ENCODE peak calls at places on chromosomes 3 and 15, in six cellular contexts. One of them, this sample, is unnamed.

GRCh38 chr15:62998262-62998909 is 44.2 kb upstream of the TPM1 start:
- DNase-seq in cardiac fibroblast: no peak
- DNase-seq in NCI-H1092: no peak
- DNase-seq in tibial nerve: no peak
- DNase-seq in putamen: no peak
- DNase-seq in osteocyte: no peak
- DNase-seq in this sample: no peak

GRCh38 chr3:133935843-133936825 is 40.5 kb upstream of the RAB6B start:
- DNase-seq in putamen: no peak
- DNase-seq in tibial nerve: no peak
- DNase-seq in cardiac fibroblast: no peak
- DNase-seq in NCI-H1092: no peak
- DNase-seq in osteocyte: peak; percentile 51
- DNase-seq in this sample: no peak

GRCh38 chr15:43370975-43371974 is at the start of the genes TUBGCP4 and ZSCAN29:
- DNase-seq in osteocyte: peak; percentile 97
- DNase-seq in cardiac fibroblast: peak; percentile 82
- DNase-seq in putamen: peak; percentile 74
- DNase-seq in NCI-H1092: peak; percentile 81
- DNase-seq in tibial nerve: peak; percentile 29
- DNase-seq in this sample: peak; percentile 23

GRCh38 chr3:176521531-176522175 is 675.6 kb downstream of the TBL1XR1 start:
- DNase-seq in tibial nerve: no peak
- DNase-seq in osteocyte: no peak
- DNase-seq in cardiac fibroblast: peak; percentile 11
- DNase-seq in NCI-H1092: no peak
- DNase-seq in putamen: no peak
- DNase-seq in this sample: no peak

GRCh38 chr15:68820205-68820588 is 498 bp downstream of the ANP32A start:
- DNase-seq in osteocyte: peak; percentile 84
- DNase-seq in NCI-H1092: peak; percentile 8
- DNase-seq in putamen: peak; percentile 67
- DNase-seq in tibial nerve: no peak
- DNase-seq in cardiac fibroblast: no peak
- DNase-seq in this sample: no peak

GRCh38 chr3:135865554-135865953 is 100.0 kb upstream of the PPP2R3A start:
- DNase-seq in osteocyte: no peak
- DNase-seq in cardiac fibroblast: peak; percentile 14
- DNase-seq in putamen: no peak
- DNase-seq in NCI-H1092: no peak
- DNase-seq in tibial nerve: no peak
- DNase-seq in this sample: no peak

GRCh38 chr3:107753494-107753893 is 230.7 kb downstream of the BBX start:
- DNase-seq in cardiac fibroblast: peak; percentile 48
- DNase-seq in putamen: peak; percentile 71
- DNase-seq in tibial nerve: peak; percentile 32
- DNase-seq in osteocyte: no peak
- DNase-seq in NCI-H1092: peak; percentile 34
- DNase-seq in this sample: no peak

GRCh38 chr15:89370120-89371077 is 35.8 kb upstream of the POLG start:
- DNase-seq in osteocyte: no peak
- DNase-seq in cardiac fibroblast: no peak
- DNase-seq in putamen: no peak
- DNase-seq in NCI-H1092: no peak
- DNase-seq in tibial nerve: no peak
- DNase-seq in this sample: no peak

GRCh38 chr15:33200903-33201302 is 6.4 kb upstream of the FMN1 start:
- DNase-seq in tibial nerve: no peak
- DNase-seq in putamen: no peak
- DNase-seq in cardiac fibroblast: no peak
- DNase-seq in NCI-H1092: no peak
- DNase-seq in osteocyte: no peak
- DNase-seq in this sample: no peak

GRCh38 chr3:192409838-192410683 is 317.3 kb downstream of the FGF12 start:
- DNase-seq in putamen: no peak
- DNase-seq in osteocyte: no peak
- DNase-seq in cardiac fibroblast: peak; percentile 18
- DNase-seq in NCI-H1092: peak; percentile 29
- DNase-seq in tibial nerve: no peak
- DNase-seq in this sample: no peak

GRCh38 chr3:82939491-82940097 is 1178.1 kb upstream of the GBE1 start:
- DNase-seq in putamen: no peak
- DNase-seq in osteocyte: no peak
- DNase-seq in tibial nerve: no peak
- DNase-seq in NCI-H1092: no peak
- DNase-seq in cardiac fibroblast: no peak
- DNase-seq in this sample: no peak

GRCh38 chr15:33735637-33736247 is 232.6 kb upstream of the CHRM5 start:
- DNase-seq in tibial nerve: no peak
- DNase-seq in NCI-H1092: peak; percentile 4
- DNase-seq in osteocyte: no peak
- DNase-seq in cardiac fibroblast: peak; percentile 65
- DNase-seq in putamen: no peak
- DNase-seq in this sample: no peak

GRCh38 chr3:14434541-14435151 is 32.2 kb downstream of the SLC6A6 start:
- DNase-seq in cardiac fibroblast: no peak
- DNase-seq in tibial nerve: no peak
- DNase-seq in NCI-H1092: no peak
- DNase-seq in osteocyte: no peak
- DNase-seq in putamen: no peak
- DNase-seq in this sample: no peak

GRCh38 chr3:160163259-160163878 is 61.9 kb upstream of the C3orf80 start:
- DNase-seq in NCI-H1092: no peak
- DNase-seq in tibial nerve: no peak
- DNase-seq in osteocyte: no peak
- DNase-seq in putamen: peak; percentile 2
- DNase-seq in cardiac fibroblast: peak; percentile 65
- DNase-seq in this sample: no peak

GRCh38 chr3:189961525-189962161 is 159.1 kb downstream of the P3H2 start:
- DNase-seq in osteocyte: peak; percentile 91
- DNase-seq in NCI-H1092: peak; percentile 40
- DNase-seq in putamen: peak; percentile 82
- DNase-seq in tibial nerve: peak; percentile 88
- DNase-seq in cardiac fibroblast: peak; percentile 84
- DNase-seq in this sample: peak; percentile 67

GRCh38 chr3:127218457-127218922 is 25.6 kb downstream of the PRR23E start:
- DNase-seq in osteocyte: peak; percentile 53
- DNase-seq in putamen: no peak
- DNase-seq in tibial nerve: no peak
- DNase-seq in NCI-H1092: no peak
- DNase-seq in cardiac fibroblast: no peak
- DNase-seq in this sample: no peak

GRCh38 chr3:123026551-123027291 is 842 bp downstream of the SEMA5B start:
- DNase-seq in tibial nerve: no peak
- DNase-seq in cardiac fibroblast: no peak
- DNase-seq in NCI-H1092: no peak
- DNase-seq in putamen: no peak
- DNase-seq in osteocyte: no peak
- DNase-seq in this sample: no peak

GRCh38 chr3:187072582-187072981 is 66.7 kb downstream of the RPL39L start:
- DNase-seq in putamen: no peak
- DNase-seq in osteocyte: no peak
- DNase-seq in tibial nerve: no peak
- DNase-seq in NCI-H1092: no peak
- DNase-seq in cardiac fibroblast: no peak
- DNase-seq in this sample: no peak

GRCh38 chr3:12247411-12247810 is 41.5 kb upstream of the PPARG start:
- DNase-seq in putamen: no peak
- DNase-seq in osteocyte: no peak
- DNase-seq in NCI-H1092: no peak
- DNase-seq in cardiac fibroblast: no peak
- DNase-seq in tibial nerve: no peak
- DNase-seq in this sample: no peak

GRCh38 chr3:81339040-81339845 is 422.2 kb downstream of the GBE1 start:
- DNase-seq in cardiac fibroblast: peak; percentile 7
- DNase-seq in tibial nerve: no peak
- DNase-seq in putamen: no peak
- DNase-seq in NCI-H1092: no peak
- DNase-seq in osteocyte: no peak
- DNase-seq in this sample: no peak

GRCh38 chr3:14791343-14791945 is 27.3 kb upstream of the FGD5 start:
- DNase-seq in putamen: no peak
- DNase-seq in tibial nerve: peak; percentile 73
- DNase-seq in cardiac fibroblast: peak; percentile 57
- DNase-seq in osteocyte: no peak
- DNase-seq in NCI-H1092: peak; percentile 13
- DNase-seq in this sample: no peak

This sample was measured in omental fat pad.